ENCODE peak calls at places on chromosomes 2 and 18, in ten cellular contexts. L is iris pigment epithelial cell; N is spleen; V is AML-193; O is NCI-H226; D is CD4-positive, alpha-beta memory T cell; W is HL-60; K is activated gamma-delta T cell treated with Interleukin-2 at 50 U/mL for 16 hours; A is tibial nerve; J is stimulated activated CD4-positive, alpha-beta T cell treated with anti-CD3 and anti-CD28 coated beads, Interleukin-4, amount 100 ng/mL, for 48 hours. E is an unnamed sample.

GRCh38 chr2:46262248-46262938 is 34.8 kb upstream of the EPAS1 start:
- DNase-seq in O (no peak), N (no peak), W (no peak), J (no peak), V (no peak), D (no peak), L (no peak), K (no peak), A (no peak), E (no peak)

GRCh38 chr2:880201-880970 is 70.3 kb upstream of the SNTG2 start:
- DNase-seq in W (no peak), K (no peak), N (no peak), V (no peak), L (no peak), J (no peak), O (no peak), D (no peak), A (no peak), E (no peak)

GRCh38 chr18:55779461-55779710 is 191.4 kb upstream of the TCF4 start:
- DNase-seq in J (no peak), D (no peak), L (no peak), W (no peak), K (no peak), V (no peak), A (no peak), N (peak; percentile 72), O (no peak), E (no peak)

GRCh38 chr2:160882906-160883305 is 277.3 kb upstream of the TANK start:
- DNase-seq in W (no peak), D (no peak), O (peak; percentile 7), J (no peak), K (no peak), V (no peak), L (no peak), N (no peak), A (no peak), E (no peak)

GRCh38 chr2:165469417-165469816 is at the start of gene CSRNP3:
- DNase-seq in N (no peak), A (peak; percentile 19), K (no peak), W (no peak), V (no peak), D (no peak), J (no peak), O (peak; percentile 65), L (peak; percentile 87), E (no peak)

GRCh38 chr2:190137561-190137960 is 75.0 kb upstream of the MSTN start:
- DNase-seq in L (peak; percentile 49), K (no peak), A (no peak), D (no peak), V (no peak), W (no peak), O (no peak), J (no peak), N (no peak), E (no peak)

GRCh38 chr2:128293870-128294455 is 24.7 kb downstream of the HS6ST1 start:
- DNase-seq in D (no peak), K (no peak), O (no peak), J (no peak), V (no peak), W (no peak), A (no peak), N (peak; percentile 57), L (no peak), E (no peak)

GRCh38 chr2:127632592-127633489 is 13.1 kb upstream of the GPR17 start:
- DNase-seq in O (no peak), V (no peak), J (no peak), D (no peak), K (no peak), W (peak; percentile 29), N (peak; percentile 92), A (no peak), L (no peak), E (no peak)

GRCh38 chr2:20062615-20063545 is 11.5 kb upstream of the LAPTM4A start:
- DNase-seq in O (no peak), N (no peak), A (peak; percentile 76), L (peak; percentile 97), J (no peak), V (no peak), K (no peak), D (no peak), W (no peak), E (peak; percentile 38)

GRCh38 chr2:112924855-112925254 is 13.9 kb downstream of the IL37 start:
- DNase-seq in D (no peak), L (no peak), A (no peak), N (no peak), J (no peak), V (peak; percentile 5), W (no peak), K (no peak), O (no peak), E (no peak)

GRCh38 chr2:235521844-235522243 is 28.0 kb downstream of the AGAP1 start:
- DNase-seq in L (no peak), O (no peak), A (no peak), D (no peak), V (no peak), W (no peak), K (no peak), J (no peak), N (no peak), E (no peak)

GRCh38 chr2:30266051-30266621 is 34.8 kb downstream of the LBH start:
- DNase-seq in D (peak; percentile 77), N (peak; percentile 90), W (no peak), V (peak; percentile 43), J (no peak), A (no peak), O (no peak), L (no peak), K (peak; percentile 71), E (no peak)

GRCh38 chr18:23340661-23341060 is 112.4 kb upstream of the RIOK3 start:
- DNase-seq in O (no peak), L (peak; percentile 72), K (no peak), D (no peak), W (no peak), J (no peak), V (no peak), N (no peak), A (no peak), E (no peak)

GRCh38 chr18:31684279-31685096 is at the start of gene B4GALT6:
- DNase-seq in O (no peak), V (no peak), W (no peak), D (peak; percentile 10), A (no peak), J (peak; percentile 10), N (peak; percentile 82), K (peak; percentile 14), L (peak; percentile 36), E (no peak)

GRCh38 chr18:55439036-55439435 is 149.0 kb downstream of the TCF4 start:
- DNase-seq in W (no peak), O (no peak), N (no peak), V (no peak), K (no peak), D (no peak), L (no peak), A (no peak), J (no peak), E (no peak)

GRCh38 chr2:177538323-177538722 is 145.8 kb downstream of the AGPS start:
- DNase-seq in O (no peak), V (no peak), W (no peak), K (no peak), D (no peak), A (no peak), J (no peak), N (no peak), L (no peak), E (no peak)

GRCh38 chr18:10089881-10090280 is 176.1 kb downstream of the VAPA start:
- DNase-seq in O (no peak), V (no peak), D (no peak), L (no peak), W (no peak), A (no peak), N (no peak), J (no peak), K (no peak), E (no peak)

GRCh38 chr2:187575081-187576067 is 21.1 kb upstream of the TFPI start:
- DNase-seq in K (no peak), N (no peak), A (no peak), J (no peak), D (no peak), O (no peak), V (no peak), W (no peak), L (peak; percentile 81), E (no peak)

GRCh38 chr18:45954070-45954712 is 12.9 kb downstream of the EPG5 start:
- DNase-seq in J (no peak), V (no peak), O (peak; percentile 72), A (no peak), D (no peak), L (peak; percentile 95), K (no peak), W (no peak), N (no peak), E (no peak)

GRCh38 chr2:20164061-20164733 is 60.7 kb downstream of the SDC1 start:
- DNase-seq in J (no peak), D (no peak), W (no peak), V (no peak), N (no peak), A (no peak), L (no peak), O (no peak), K (no peak), E (no peak)

GRCh38 chr2:159106105-159106504 is 137.7 kb downstream of the TANC1 start:
- DNase-seq in W (no peak), K (no peak), V (no peak), D (no peak), J (no peak), A (no peak), N (no peak), L (peak; percentile 70), O (peak; percentile 57), E (no peak)

GRCh38 chr2:44951124-44951523 is 9.6 kb downstream of the SIX3 start:
- DNase-seq in D (no peak), O (no peak), L (no peak), J (no peak), V (no peak), N (peak; percentile 35), K (no peak), A (no peak), W (no peak), E (no peak)